ENCODE peak calls at places on chromosomes 16 and 17, in eight cellular contexts. E, T, Z, I, V, G, R and U are unnamed samples.

GRCh38 chr17:69870751-69871199 is 204.2 kb upstream of the KCNJ16 start:
- DNase-seq in E (no peak), T (peak), Z (no peak), I (no peak), V (no peak), G (no peak), R (peak), U (no peak)

GRCh38 chr17:3528604-3529511 is 28.8 kb downstream of the TRPV3 start:
- DNase-seq in E (no peak), T (no peak), Z (no peak), I (peak), V (no peak), G (peak), R (peak), U (peak)

GRCh38 chr17:42067371-42068180 is 17.2 kb upstream of the C17orf113 start:
- DNase-seq in E (peak), T (peak), Z (peak), I (peak), V (peak), G (no peak), R (peak), U (peak)

GRCh38 chr16:56415849-56416248 is 9.5 kb downstream of the AMFR start:
- DNase-seq in E (no peak), T (no peak), Z (no peak), I (no peak), V (no peak), G (no peak), R (no peak), U (no peak)

GRCh38 chr16:85011846-85012284 is 530 bp upstream of the ZDHHC7 start:
- DNase-seq in E (no peak), T (no peak), Z (no peak), I (no peak), V (no peak), G (no peak), R (no peak), U (no peak)

GRCh38 chr17:75087558-75088453 is at the start of gene SLC16A5:
- DNase-seq in E (peak), T (peak), Z (no peak), I (peak), V (peak), G (no peak), R (peak), U (no peak)

GRCh38 chr16:86748643-86749042 is 170.3 kb downstream of the FOXL1 start:
- DNase-seq in E (no peak), T (no peak), Z (no peak), I (peak), V (no peak), G (no peak), R (no peak), U (no peak)

GRCh38 chr16:68752602-68753001 is 15.5 kb downstream of the CDH1 start:
- DNase-seq in E (peak), T (no peak), Z (no peak), I (no peak), V (no peak), G (no peak), R (no peak), U (no peak)

GRCh38 chr17:74531231-74531761 is at the start of gene CD300LB:
- DNase-seq in E (peak), T (no peak), Z (no peak), I (peak), V (no peak), G (no peak), R (no peak), U (no peak)